ENCODE peak calls at places on chromosome 17, in nine cellular contexts. X is psoas muscle; L is kidney epithelial cell; M is left ventricle myocardium superior; T is A172; I is EH; P is SW 1271; V is stimulated activated CD4-positive, alpha-beta T cell treated with anti-CD3 and anti-CD28 coated beads, Interleukin-1b, Interleukin-23, amount 100 ng/mL, for 24 hours; O is PC-3. J is an unnamed sample.

GRCh38 chr17:80611831-80612230 is 67.2 kb downstream of the RPTOR start:
- DNase-seq in X (no peak), L (no peak), M (no peak), T (no peak), I (no peak), P (no peak), V (no peak), O (no peak), J (no peak)

GRCh38 chr17:37465058-37465616 is 24.6 kb upstream of the DUSP14 start:
- DNase-seq in X (no peak), L (no peak), M (no peak), T (peak; percentile 73), I (peak; percentile 85), P (peak; percentile 18), V (no peak), O (peak; percentile 57), J (no peak)

GRCh38 chr17:55288356-55289105 is 23.8 kb downstream of the HLF start:
- DNase-seq in X (no peak), L (no peak), M (no peak), T (no peak), I (no peak), P (no peak), V (no peak), O (no peak), J (no peak)

GRCh38 chr17:34579979-34580684 is 750 bp downstream of the TMEM132E start:
- DNase-seq in X (no peak), L (no peak), M (peak; percentile 52), T (no peak), I (peak; percentile 11), P (no peak), V (no peak), O (no peak), J (no peak)

GRCh38 chr17:51818777-51819176 is 339.7 kb downstream of the CA10 start:
- DNase-seq in X (no peak), L (no peak), M (no peak), T (no peak), I (no peak), P (no peak), V (no peak), O (peak; percentile 89), J (no peak)

GRCh38 chr17:82440991-82441627 is 9.4 kb downstream of the CYBC1 start:
- DNase-seq in X (peak; percentile 79), L (no peak), M (peak; percentile 61), T (no peak), I (no peak), P (no peak), V (no peak), O (no peak), J (no peak)

GRCh38 chr17:39461911-39462641 is 790 bp downstream of the CDK12 start:
- DNase-seq in X (peak; percentile 57), L (no peak), M (peak; percentile 36), T (peak; percentile 21), I (peak; percentile 75), P (peak; percentile 67), V (no peak), O (peak; percentile 7), J (peak; percentile 60)

GRCh38 chr17:19440421-19440820 is 29.4 kb downstream of the RNF112 start:
- DNase-seq in X (no peak), L (no peak), M (no peak), T (no peak), I (no peak), P (no peak), V (no peak), O (no peak), J (no peak)

GRCh38 chr17:40180694-40181093 is 3.4 kb downstream of the RAPGEFL1 start:
- DNase-seq in X (no peak), L (no peak), M (no peak), T (no peak), I (no peak), P (no peak), V (no peak), O (no peak), J (no peak)

GRCh38 chr17:73924488-73925186 is 278.8 kb upstream of the RPL38 start:
- DNase-seq in X (no peak), L (no peak), M (no peak), T (no peak), I (no peak), P (no peak), V (no peak), O (no peak), J (no peak)

GRCh38 chr17:67855504-67856324 is 30.4 kb downstream of the BPTF start:
- DNase-seq in X (no peak), L (no peak), M (no peak), T (no peak), I (no peak), P (no peak), V (no peak), O (no peak), J (no peak)

GRCh38 chr17:58557981-58558380 is 43.5 kb upstream of the MTMR4 start:
- DNase-seq in X (no peak), L (no peak), M (no peak), T (no peak), I (no peak), P (no peak), V (no peak), O (no peak), J (no peak)

GRCh38 chr17:50949128-50950001 is 83.2 kb upstream of the TOB1 start:
- DNase-seq in X (peak; percentile 65), L (no peak), M (no peak), T (no peak), I (no peak), P (no peak), V (no peak), O (no peak), J (no peak)